ENCODE peak calls at places on chromosomes 2 and 18, in seven cellular contexts. F is GM23248, Q is GM23338, I is neural progenitor cell, X is PC-3, B is HCT116, R is MM.1S. T is an unnamed sample.

GRCh38 chr2:160407393-160408204 is 86.0 kb downstream of the RBMS1 start:
- DNase-seq in F (peak), Q (peak), I (peak), X (peak), B (no peak), R (peak), T (peak)

GRCh38 chr2:71173096-71173495 is 42.7 kb downstream of the MPHOSPH10 start:
- DNase-seq in F (no peak), Q (no peak), I (no peak), X (no peak), B (no peak), R (no peak), T (no peak)

GRCh38 chr18:79607361-79607930 is 72.2 kb upstream of the CTDP1 start:
- DNase-seq in F (no peak), Q (no peak), I (no peak), X (no peak), B (no peak), R (no peak), T (no peak)

GRCh38 chr18:52569492-52569891 is 229.5 kb downstream of the DCC start:
- DNase-seq in F (no peak), Q (no peak), I (no peak), X (peak), B (no peak), R (no peak), T (no peak)

GRCh38 chr18:74342416-74343043 is 26.9 kb downstream of the C18orf63 start:
- DNase-seq in F (peak), Q (peak), I (peak), X (peak), B (peak), R (peak), T (peak)

GRCh38 chr2:105072039-105072438 is 34.2 kb downstream of the MRPS9 start:
- DNase-seq in F (no peak), Q (no peak), I (no peak), X (no peak), B (no peak), R (peak), T (no peak)

GRCh38 chr2:105625632-105626031 is 119.1 kb upstream of the NCK2 start:
- DNase-seq in F (no peak), Q (no peak), I (no peak), X (no peak), B (no peak), R (no peak), T (no peak)

GRCh38 chr2:15816674-15817406 is 123.5 kb upstream of the MYCN start:
- DNase-seq in F (no peak), Q (no peak), I (no peak), X (no peak), B (no peak), R (no peak), T (no peak)

GRCh38 chr18:11857177-11857887 is 6.1 kb downstream of the CHMP1B start:
- DNase-seq in F (peak), Q (peak), I (peak), X (peak), B (peak), R (no peak), T (peak)

GRCh38 chr2:6945821-6946220 is 28.6 kb downstream of the RNF144A start:
- DNase-seq in F (no peak), Q (no peak), I (no peak), X (no peak), B (no peak), R (no peak), T (no peak)

GRCh38 chr2:120770176-120770575 is 34.5 kb downstream of the GLI2 start:
- DNase-seq in F (no peak), Q (no peak), I (no peak), X (no peak), B (no peak), R (no peak), T (no peak)

GRCh38 chr2:134323777-134324176 is 69.9 kb downstream of the MGAT5 start:
- DNase-seq in F (no peak), Q (no peak), I (no peak), X (no peak), B (no peak), R (no peak), T (no peak)

GRCh38 chr2:104734937-104735586 is 118.9 kb upstream of the POU3F3 start:
- DNase-seq in F (no peak), Q (no peak), I (no peak), X (no peak), B (no peak), R (peak), T (no peak)

GRCh38 chr18:2994603-2995432 is 18.1 kb downstream of the LPIN2 start:
- DNase-seq in F (no peak), Q (peak), I (no peak), X (no peak), B (no peak), R (peak), T (no peak)

GRCh38 chr2:205903549-205904129 is 182.3 kb downstream of the INO80D start:
- DNase-seq in F (peak), Q (peak), I (peak), X (peak), B (peak), R (peak), T (peak)

GRCh38 chr2:161237397-161238263 is 70.6 kb upstream of the PSMD14 start:
- DNase-seq in F (peak), Q (peak), I (peak), X (peak), B (no peak), R (peak), T (peak)

GRCh38 chr2:238458641-238459040 is 31.9 kb downstream of the ASB1 start:
- DNase-seq in F (peak), Q (no peak), I (no peak), X (no peak), B (no peak), R (no peak), T (no peak)

GRCh38 chr2:42392191-42392590 is 31.2 kb upstream of the COX7A2L start:
- DNase-seq in F (no peak), Q (no peak), I (no peak), X (no peak), B (no peak), R (no peak), T (no peak)

GRCh38 chr18:36711813-36712444 is 116.9 kb downstream of the TPGS2 start:
- DNase-seq in F (peak), Q (no peak), I (no peak), X (peak), B (peak), R (no peak), T (peak)

GRCh38 chr2:182763311-182763912 is 47.4 kb downstream of the DNAJC10 start:
- DNase-seq in F (peak), Q (peak), I (peak), X (peak), B (peak), R (peak), T (peak)

GRCh38 chr2:85066874-85067351 is 66.3 kb upstream of the TCF7L1 start:
- DNase-seq in F (peak), Q (peak), I (peak), X (peak), B (peak), R (peak), T (peak)

GRCh38 chr2:236242057-236242495 is 22.1 kb downstream of the ASB18 start:
- DNase-seq in F (no peak), Q (no peak), I (no peak), X (no peak), B (no peak), R (no peak), T (no peak)

GRCh38 chr2:11675423-11676112 is 5.6 kb upstream of the NTSR2 start:
- DNase-seq in F (no peak), Q (no peak), I (no peak), X (no peak), B (no peak), R (no peak), T (no peak)

GRCh38 chr18:77108001-77108692 is 24.4 kb downstream of the MBP start:
- DNase-seq in F (peak), Q (no peak), I (peak), X (no peak), B (no peak), R (peak), T (peak)

GRCh38 chr2:204825054-204825453 is 279.8 kb downstream of the PARD3B start:
- DNase-seq in F (no peak), Q (no peak), I (no peak), X (peak), B (no peak), R (no peak), T (peak)

GRCh38 chr18:31977270-31977872 is 34.4 kb upstream of the TRAPPC8 start:
- DNase-seq in F (peak), Q (peak), I (peak), X (peak), B (peak), R (peak), T (peak)

GRCh38 chr2:95530734-95531133 is 46.2 kb upstream of the TRIM43B start:
- DNase-seq in F (peak), Q (no peak), I (no peak), X (peak), B (no peak), R (no peak), T (no peak)

GRCh38 chr2:193505620-193506019 is 1310.9 kb upstream of the TMEFF2 start:
- DNase-seq in F (no peak), Q (no peak), I (no peak), X (no peak), B (no peak), R (no peak), T (no peak)

GRCh38 chr2:148730085-148730484 is 85.5 kb downstream of the EPC2 start:
- DNase-seq in F (no peak), Q (peak), I (no peak), X (peak), B (no peak), R (no peak), T (no peak)

GRCh38 chr2:31365348-31365747 is 49.2 kb downstream of the XDH start:
- DNase-seq in F (no peak), Q (no peak), I (no peak), X (no peak), B (no peak), R (no peak), T (no peak)

GRCh38 chr2:148994341-148994740 is 44.2 kb upstream of the LYPD6B start:
- DNase-seq in F (no peak), Q (no peak), I (no peak), X (peak), B (no peak), R (no peak), T (peak)

GRCh38 chr18:48116017-48116416 is 185.6 kb upstream of the SMAD2 start:
- DNase-seq in F (no peak), Q (no peak), I (no peak), X (no peak), B (no peak), R (no peak), T (no peak)
- H3K27ac ChIP-seq in F (no peak), Q (no peak), I (no peak), X (no peak), B (no peak), R (no peak), T (no peak)

GRCh38 chr2:128868686-128869551 is 550.3 kb upstream of the HS6ST1 start:
- DNase-seq in F (peak), Q (no peak), I (no peak), X (no peak), B (no peak), R (no peak), T (no peak)

GRCh38 chr2:128867327-128867726 is 548.7 kb upstream of the HS6ST1 start:
- DNase-seq in F (no peak), Q (no peak), I (no peak), X (no peak), B (no peak), R (no peak), T (no peak)

DNA sequence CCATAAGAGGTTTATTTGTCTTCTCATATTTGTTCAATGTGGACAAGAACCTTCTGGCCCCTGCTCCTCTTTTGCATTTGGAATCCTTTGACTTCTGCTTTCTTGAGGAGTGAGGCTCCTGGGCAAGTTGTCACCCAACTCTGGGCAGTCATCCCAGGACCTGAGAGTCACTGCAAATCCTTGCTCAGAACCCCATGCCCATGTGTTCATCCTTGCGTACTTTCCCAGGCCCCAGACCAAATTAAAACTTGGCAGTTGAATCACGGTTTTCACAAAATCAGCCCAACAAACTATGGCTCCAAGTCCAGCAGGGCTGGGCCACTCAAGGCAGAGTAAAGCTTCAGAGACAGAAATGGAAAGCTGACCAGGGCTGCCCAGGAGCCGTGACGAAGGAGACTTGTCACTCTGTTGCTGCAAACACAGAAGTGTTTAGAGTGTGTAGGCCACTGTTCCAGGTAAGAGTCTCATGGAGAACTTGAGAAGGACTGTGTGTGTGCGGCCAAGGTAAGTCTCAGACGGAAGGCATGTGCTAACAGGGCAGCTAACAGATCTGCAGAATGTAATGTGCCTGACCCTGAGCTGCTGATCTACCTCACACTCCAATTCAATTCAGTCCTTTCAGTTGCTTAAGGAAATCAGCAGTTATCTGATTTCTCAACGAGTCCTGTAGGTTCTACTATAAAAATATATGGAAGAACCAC is 549.4 kb upstream of the HS6ST1 start:
- DNase-seq in F (no peak), Q (no peak), I (no peak), X (no peak), B (no peak), R (no peak), T (no peak)
- TF ChIP-seq EZH2phosphoT487 in F (no peak), Q (no peak), I (no peak), X (no peak), B (no peak), R (no peak), T (no peak)

GRCh38 chr2:23387221-23387550 is 2.2 kb downstream of the KLHL29 start:
- DNase-seq in F (no peak), Q (no peak), I (no peak), X (no peak), B (no peak), R (no peak), T (no peak)
- TF ChIP-seq EZH2 in F (no peak), Q (peak), I (no peak), X (no peak), B (no peak), R (no peak), T (peak)

GRCh38 chr2:100562613-100563406 is at the start of gene PDCL3:
- DNase-seq in F (peak), Q (peak), I (peak), X (peak), B (peak), R (peak), T (peak)

GRCh38 chr2:100554788-100555407 is 7.9 kb upstream of the PDCL3 start:
- DNase-seq in F (no peak), Q (no peak), I (no peak), X (no peak), B (no peak), R (no peak), T (no peak)

GRCh38 chr2:100561191-100561590 is 1.6 kb upstream of the PDCL3 start:
- DNase-seq in F (no peak), Q (no peak), I (no peak), X (peak), B (no peak), R (no peak), T (no peak)

GRCh38 chr2:100563407-100564247 is 834 bp downstream of the PDCL3 start:
- DNase-seq in F (peak), Q (no peak), I (peak), X (no peak), B (no peak), R (no peak), T (no peak)

GRCh38 chr2:100560431-100560830 is 2.4 kb upstream of the PDCL3 start:
- DNase-seq in F (no peak), Q (no peak), I (no peak), X (no peak), B (no peak), R (no peak), T (no peak)
- H3K27ac ChIP-seq in F (no peak), Q (no peak), I (no peak), X (no peak), B (no peak), R (no peak), T (no peak)

DNA sequence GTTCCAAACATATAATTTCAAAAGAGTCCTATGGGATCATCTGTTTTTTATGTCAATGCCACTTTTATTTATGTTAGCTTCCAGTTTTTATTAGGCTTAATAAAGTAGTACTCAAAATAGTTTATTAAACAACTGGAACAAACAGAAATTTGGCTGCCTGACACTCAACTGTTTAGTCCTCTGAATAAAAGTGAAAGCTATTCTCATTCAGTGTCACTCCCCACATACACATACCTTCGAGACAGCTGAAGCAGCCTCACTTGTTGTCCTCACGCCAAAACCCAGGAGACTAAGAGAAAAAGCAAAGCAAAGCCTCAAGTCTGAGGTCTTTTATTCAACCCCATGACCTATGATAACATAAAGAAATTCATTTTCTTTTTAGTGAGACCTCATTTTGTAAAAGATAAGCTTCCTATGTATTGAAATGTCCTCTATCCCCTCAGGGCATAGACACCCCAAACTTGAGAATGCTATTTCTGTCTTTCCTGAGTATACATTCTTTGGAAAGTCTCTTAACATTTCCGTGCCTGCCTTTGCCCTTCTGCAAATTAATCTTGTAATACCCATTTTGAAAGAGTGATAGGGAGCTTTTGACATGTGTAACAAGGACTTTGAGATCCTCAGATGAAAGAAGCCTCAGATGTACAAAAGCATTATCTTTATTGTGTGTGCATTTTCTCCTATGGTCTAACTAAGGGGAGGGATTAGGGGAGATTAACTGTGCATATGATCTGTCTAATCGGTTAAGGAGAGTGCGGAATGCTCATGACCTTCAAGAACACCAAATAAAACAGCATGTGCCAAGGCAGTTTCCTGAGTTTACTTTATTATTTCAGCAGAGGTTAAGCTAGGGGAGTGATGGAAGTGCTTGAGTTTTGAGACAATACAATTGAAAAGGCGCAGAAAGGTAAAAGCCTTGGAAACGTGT is 1523.7 kb upstream of the PIK3C3 start:
- DNase-seq in F (no peak), Q (no peak), I (no peak), X (no peak), B (no peak), R (no peak), T (peak)
- TF ChIP-seq EZH2phosphoT487 in F (no peak), Q (no peak), I (no peak), X (no peak), B (no peak), R (no peak), T (peak)

GRCh38 chr2:222306393-222307137 is 7.8 kb upstream of the PAX3 start:
- DNase-seq in F (no peak), Q (peak), I (peak), X (no peak), B (no peak), R (no peak), T (no peak)

GRCh38 chr2:222303828-222304736 is 5.3 kb upstream of the PAX3 start:
- DNase-seq in F (no peak), Q (peak), I (peak), X (no peak), B (no peak), R (no peak), T (no peak)

GRCh38 chr2:222304737-222305509 is 6.1 kb upstream of the PAX3 start:
- DNase-seq in F (no peak), Q (peak), I (peak), X (no peak), B (no peak), R (peak), T (no peak)

GRCh38 chr2:222307138-222307756 is 8.4 kb upstream of the PAX3 start:
- DNase-seq in F (no peak), Q (peak), I (peak), X (no peak), B (no peak), R (no peak), T (no peak)

DNA sequence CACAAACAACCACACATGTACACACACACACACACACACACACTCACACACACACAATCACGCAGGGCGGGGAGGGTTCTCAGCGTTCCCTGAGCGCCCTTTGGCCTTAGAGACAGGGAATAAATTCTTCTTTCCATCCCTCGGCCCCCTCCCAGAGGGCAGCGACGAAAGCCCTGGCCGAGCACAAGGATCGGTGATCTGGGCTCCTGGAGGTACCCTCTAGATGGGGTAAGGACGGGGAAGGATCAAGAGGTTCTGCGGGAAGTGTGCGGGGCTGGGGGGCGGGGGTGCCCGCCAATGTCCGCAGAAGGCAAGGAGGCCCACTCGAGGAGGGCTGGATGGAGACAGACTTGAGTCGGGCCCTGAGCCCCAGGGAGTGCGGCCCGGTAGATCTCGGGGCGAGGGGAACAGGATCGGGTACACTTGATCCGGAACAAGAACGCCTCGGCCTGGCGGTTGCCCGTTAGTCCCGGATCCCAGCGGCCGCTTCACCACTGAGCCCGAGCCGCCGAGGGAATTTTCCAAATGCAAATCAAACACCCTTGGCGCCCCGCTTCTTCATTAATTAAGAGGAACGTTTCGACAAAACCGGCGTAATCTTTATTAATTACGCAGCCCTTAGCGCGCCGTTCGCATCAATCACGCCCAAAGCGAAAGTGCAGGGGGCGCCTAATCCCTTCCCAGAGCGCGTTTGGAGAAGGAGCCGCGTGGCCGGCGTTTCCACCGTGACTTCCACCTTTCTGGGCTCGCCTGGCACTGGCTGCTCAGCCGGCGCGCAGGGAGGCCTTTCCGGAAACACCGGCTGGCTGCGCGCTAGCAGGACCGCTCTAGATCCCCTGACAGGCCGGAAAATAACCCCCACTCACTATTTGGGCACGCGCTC is 7.0 kb upstream of the PAX3 start:
- DNase-seq in F (peak), Q (peak), I (peak), X (no peak), B (no peak), R (no peak), T (no peak)
- TF ChIP-seq EZH2 in F (peak), Q (peak), I (peak), X (no peak), B (no peak), R (no peak), T (peak)

GRCh38 chr18:42445359-42445758 is 490.3 kb downstream of the PIK3C3 start:
- DNase-seq in F (no peak), Q (no peak), I (no peak), X (no peak), B (no peak), R (no peak), T (no peak)
- H3K27ac ChIP-seq in F (no peak), Q (no peak), I (no peak), X (no peak), B (no peak), R (no peak), T (peak)

GRCh38 chr18:23972416-23972815 is 42.1 kb upstream of the TTC39C start:
- DNase-seq in F (no peak), Q (no peak), I (no peak), X (no peak), B (no peak), R (no peak), T (no peak)
- TF ChIP-seq EZH2phosphoT487 in F (no peak), Q (no peak), I (no peak), X (no peak), B (no peak), R (no peak), T (no peak)

GRCh38 chr2:218891275-218892135 is 10.9 kb downstream of the WNT10A start:
- DNase-seq in F (no peak), Q (no peak), I (no peak), X (no peak), B (no peak), R (no peak), T (no peak)
- TF ChIP-seq EZH2 in F (no peak), Q (peak), I (no peak), X (no peak), B (no peak), R (no peak), T (no peak)

GRCh38 chr2:61712060-61712459 is 141.8 kb downstream of the FAM161A start:
- DNase-seq in F (no peak), Q (no peak), I (no peak), X (no peak), B (no peak), R (no peak), T (no peak)
- H3K27ac ChIP-seq in F (no peak), Q (no peak), I (no peak), X (no peak), B (no peak), R (no peak), T (no peak)

T was measured in hepatocyte.